ENCODE peak calls at places on chromosomes 7 and 10, in eight cellular contexts. Q is upper lobe of left lung, T is hepatocyte, X is right cardiac atrium, K is RWPE2, H is SJSA1, S is body of pancreas, M is stomach. E is an unnamed sample.

GRCh38 chr7:77980087-77980713 is 181.6 kb downstream of the PHTF2 start:
- DNase-seq in Q (no peak), H (no peak), T (no peak), M (no peak), K (no peak), S (no peak), X (no peak), E (no peak)

GRCh38 chr7:13851756-13852155 is 137.7 kb downstream of the ETV1 start:
- DNase-seq in K (no peak), S (no peak), H (no peak), Q (no peak), X (no peak), M (no peak), T (peak; percentile 12), E (no peak)

GRCh38 chr10:70378122-70378521 is 4.3 kb downstream of the LRRC20 start:
- DNase-seq in M (no peak), Q (no peak), K (peak; percentile 82), S (no peak), H (peak; percentile 89), X (no peak), T (peak; percentile 71), E (peak; percentile 63)

GRCh38 chr10:119425881-119426170 is 116.7 kb downstream of the RGS10 start:
- DNase-seq in S (no peak), T (no peak), Q (no peak), M (no peak), X (peak; percentile 39), K (no peak), H (no peak), E (no peak)

GRCh38 chr7:143288836-143289235 is 685 bp downstream of the CASP2 start:
- DNase-seq in X (no peak), S (no peak), T (no peak), Q (no peak), M (no peak), K (no peak), H (no peak), E (no peak)

GRCh38 chr7:159144756-159145543 is at the start of gene VIPR2:
- DNase-seq in Q (peak; percentile 88), S (peak; percentile 30), T (peak; percentile 52), M (no peak), H (no peak), K (no peak), X (peak; percentile 79), E (no peak)

GRCh38 chr7:136533732-136534131 is 334.7 kb upstream of the CHRM2 start:
- DNase-seq in H (no peak), T (no peak), S (no peak), Q (no peak), K (no peak), M (no peak), X (no peak), E (no peak)

GRCh38 chr7:5382281-5383041 is 41.2 kb downstream of the TNRC18 start:
- DNase-seq in H (no peak), K (no peak), S (no peak), X (peak; percentile 66), T (peak; percentile 75), Q (no peak), M (no peak), E (no peak)

GRCh38 chr10:20658158-20658557 is 239.0 kb downstream of the NEBL start:
- DNase-seq in X (no peak), M (no peak), K (no peak), S (no peak), Q (no peak), T (no peak), H (no peak), E (no peak)

GRCh38 chr7:27182285-27182827 is 2.7 kb downstream of the HOXA11 start:
- DNase-seq in M (peak; percentile 5), S (peak; percentile 8), Q (no peak), H (peak; percentile 43), K (peak; percentile 45), X (no peak), T (no peak), E (peak; percentile 23)

GRCh38 chr7:5472432-5473315 is 49.0 kb upstream of the TNRC18 start:
- DNase-seq in M (no peak), Q (no peak), T (no peak), K (no peak), S (no peak), H (no peak), X (no peak), E (no peak)

GRCh38 chr10:80493482-80494021 is 39.4 kb downstream of the TSPAN14 start:
- DNase-seq in K (no peak), M (peak; percentile 20), X (no peak), S (no peak), Q (no peak), H (peak; percentile 55), T (no peak), E (peak; percentile 42)

GRCh38 chr10:21526184-21526951 is 886 bp upstream of the SKIDA1 start:
- DNase-seq in H (peak; percentile 90), M (peak; percentile 53), S (peak; percentile 76), Q (peak; percentile 96), T (no peak), K (peak; percentile 77), X (peak; percentile 97), E (peak; percentile 70)

GRCh38 chr7:53656881-53657280 is 621.4 kb downstream of the POM121L12 start:
- DNase-seq in X (no peak), Q (no peak), M (no peak), T (no peak), S (no peak), H (no peak), K (no peak), E (no peak)

GRCh38 chr7:53657586-53657985 is 622.2 kb downstream of the POM121L12 start:
- DNase-seq in T (no peak), S (no peak), K (no peak), M (no peak), Q (no peak), H (no peak), X (no peak), E (no peak)

GRCh38 chr7:53658956-53659355 is 623.5 kb downstream of the POM121L12 start:
- DNase-seq in Q (no peak), M (no peak), X (no peak), K (no peak), T (no peak), H (no peak), S (no peak), E (no peak)

GRCh38 chr7:53661645-53662217 is 626.3 kb downstream of the POM121L12 start:
- DNase-seq in S (no peak), H (no peak), K (no peak), M (no peak), X (no peak), Q (no peak), T (no peak), E (no peak)
- H3K9me3 ChIP-seq in S (no peaks in the 10 kb centered on the region), H (no peaks in the 10 kb centered on the region), K (no peaks in the 10 kb centered on the region), M (peaks cover 19% of the 10 kb centered on the region), X (no peaks in the 10 kb centered on the region), Q (no peaks in the 10 kb centered on the region), T (no peaks in the 10 kb centered on the region), E (no peaks in the 10 kb centered on the region)

GRCh38 chr7:44415047-44415446 is 75.4 kb downstream of the NUDCD3 start:
- DNase-seq in Q (no peak), K (no peak), T (no peak), M (no peak), H (no peak), X (no peak), S (no peak), E (no peak)
- H3K27ac ChIP-seq in Q (no peak overlapping the region), K (peak overlapping the region; percentile 76), T (no peak overlapping the region), M (no peak overlapping the region), H (peak overlapping the region; percentile 49), X (no peak overlapping the region), S (no peak overlapping the region), E (no peak overlapping the region)

GRCh38 chr10:71788954-71789353 is 15.6 kb upstream of the VSIR start:
- DNase-seq in K (no peak), X (no peak), S (no peak), M (no peak), H (no peak), T (no peak), Q (no peak), E (no peak)
- H3K9me3 ChIP-seq in K (no peaks in the 10 kb centered on the region), X (no peaks in the 10 kb centered on the region), S (no peaks in the 10 kb centered on the region), M (no peaks in the 10 kb centered on the region), H (no peaks in the 10 kb centered on the region), T (no peaks in the 10 kb centered on the region), Q (no peaks in the 10 kb centered on the region), E (no peaks in the 10 kb centered on the region)

DNA sequence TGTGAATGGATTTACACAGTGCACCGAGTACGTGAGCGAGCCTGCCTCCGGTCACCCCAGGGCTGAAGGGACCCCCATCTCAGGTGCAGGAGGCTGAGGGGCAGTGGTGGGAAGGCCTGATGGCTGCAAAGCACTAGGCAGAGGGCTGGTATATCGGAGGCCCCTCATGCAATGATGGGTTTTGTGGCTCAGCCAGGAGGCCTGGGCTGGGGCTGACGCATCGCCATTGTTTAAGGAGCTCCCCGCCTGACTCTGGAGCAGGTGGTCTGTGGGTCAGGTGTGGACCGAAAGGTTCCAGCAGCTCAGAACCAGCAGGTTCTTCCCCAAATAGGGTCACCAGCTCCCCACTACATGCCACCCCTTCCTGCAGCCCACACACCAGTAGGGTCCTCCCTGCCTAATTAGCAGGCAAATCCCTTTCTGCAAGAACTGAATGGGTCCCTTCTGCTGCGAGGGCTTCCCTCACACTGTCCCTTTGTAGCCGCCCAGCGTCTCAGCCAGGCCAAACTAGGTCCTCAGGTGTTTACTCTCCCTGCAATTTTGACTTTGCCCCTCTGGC is 33.0 kb downstream of the OAT start:
- DNase-seq in H (no peak), K (no peak), S (no peak), M (no peak), T (no peak), Q (no peak), X (no peak), E (no peak)
- H3K27ac ChIP-seq in H (no peak overlapping the region), K (no peak overlapping the region), S (no peak overlapping the region), M (no peak overlapping the region), T (no peak overlapping the region), Q (no peak overlapping the region), X (no peak overlapping the region), E (no peak overlapping the region)

GRCh38 chr10:131698232-131698631 is 202.6 kb upstream of the PPP2R2D start:
- DNase-seq in H (peak; percentile 22), T (no peak), X (no peak), K (no peak), M (no peak), Q (no peak), S (no peak), E (no peak)
- H3K9me3 ChIP-seq in H (peaks cover 6% of the 10 kb centered on the region), T (no peaks in the 10 kb centered on the region), X (no peaks in the 10 kb centered on the region), K (peaks cover 2% of the 10 kb centered on the region), M (no peaks in the 10 kb centered on the region), Q (no peaks in the 10 kb centered on the region), S (no peaks in the 10 kb centered on the region), E (no peaks in the 10 kb centered on the region)

DNA sequence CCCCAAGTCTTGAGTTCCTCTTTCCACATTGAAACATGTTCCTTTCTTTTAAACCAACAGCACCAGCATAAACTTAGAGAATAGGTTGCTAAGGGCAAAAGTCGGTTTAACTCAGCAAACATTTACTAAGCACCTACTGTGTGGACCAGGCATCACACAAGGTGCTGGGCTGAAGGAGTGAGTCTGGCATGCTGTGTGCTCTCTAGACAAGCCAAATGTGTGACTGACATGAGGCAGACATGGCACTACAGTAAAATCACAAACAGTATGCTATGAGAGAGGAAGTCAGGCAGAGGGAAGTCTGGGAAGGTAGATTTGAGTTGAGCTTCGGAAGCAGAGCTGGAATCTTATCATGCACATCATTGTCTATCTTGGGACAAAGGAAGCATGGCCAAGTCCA is 10.9 kb upstream of the RASSF4 start:
- DNase-seq in H (peak; percentile 8), T (no peak), X (no peak), K (no peak), S (no peak), Q (no peak), M (no peak), E (no peak)
- H3K27ac ChIP-seq in H (no peak overlapping the region), T (no peak overlapping the region), X (no peak overlapping the region), K (no peak overlapping the region), S (no peak overlapping the region), Q (no peak overlapping the region), M (no peak overlapping the region), E (no peak overlapping the region)